ENCODE peak calls at places on chromosomes 6 and 20, in ten cellular contexts. A is uterus, F is spleen, P is right lobe of liver, Y is testis, J is body of pancreas, B is IMR-90, N is heart left ventricle, Q is GM12878, G is esophagus muscularis mucosa. S is an unnamed sample.
A peak's percentile ranks its signal among the peaks of the same experiment; 100 is the strongest.

GRCh38 chr6:94751641-94752329 is 825.5 kb upstream of the MANEA start:
- DNase-seq in J (no peak), F (no peak), B (no peak), N (no peak), Q (peak; percentile 24), P (no peak), A (no peak), G (no peak), Y (no peak), S (no peak)

GRCh38 chr6:44617416-44617815 is 229.9 kb downstream of the CDC5L start:
- DNase-seq in N (no peak), Y (no peak), F (no peak), Q (no peak), P (no peak), G (no peak), B (no peak), J (no peak), A (no peak), S (no peak)

GRCh38 chr6:128336436-128337095 is 183.8 kb downstream of the PTPRK start:
- DNase-seq in Q (no peak), N (no peak), F (no peak), B (peak; percentile 5), Y (no peak), G (no peak), P (no peak), J (no peak), A (no peak), S (no peak)

GRCh38 chr20:33733654-33734576 is 2.1 kb downstream of the ZNF341 start:
- DNase-seq in Q (peak; percentile 37), J (peak; percentile 63), N (peak; percentile 28), F (peak; percentile 84), G (no peak), B (peak; percentile 64), A (no peak), P (peak; percentile 44), Y (no peak), S (peak; percentile 68)

GRCh38 chr6:111871207-111871606 is 2.0 kb downstream of the FYN start:
- DNase-seq in G (no peak), Y (no peak), J (no peak), Q (no peak), N (no peak), P (no peak), B (no peak), A (no peak), F (no peak), S (no peak)

GRCh38 chr6:26026833-26027490 is 60.3 kb upstream of the HFE start:
- DNase-seq in P (peak; percentile 92), Q (peak; percentile 100), F (peak; percentile 95), N (peak; percentile 94), B (peak; percentile 92), J (peak; percentile 96), A (peak; percentile 90), G (peak; percentile 97), Y (peak; percentile 96), S (peak; percentile 96)

GRCh38 chr6:144360401-144360800 is 75.3 kb downstream of the UTRN start:
- DNase-seq in G (no peak), B (no peak), Y (no peak), A (no peak), J (no peak), Q (no peak), F (no peak), N (no peak), P (no peak), S (no peak)

GRCh38 chr6:1498491-1499113 is 109.2 kb downstream of the FOXF2 start:
- DNase-seq in J (no peak), B (peak; percentile 38), P (no peak), G (no peak), F (no peak), N (no peak), Q (no peak), Y (no peak), A (no peak), S (no peak)

GRCh38 chr20:10434832-10435812 is at the start of gene SLX4IP:
- DNase-seq in N (peak; percentile 95), J (peak; percentile 97), Q (peak; percentile 88), B (peak; percentile 95), Y (peak; percentile 97), P (peak; percentile 92), A (peak; percentile 93), F (peak; percentile 95), G (peak; percentile 97), S (peak; percentile 96)
- TF ChIP-seq POLR2A in N (peak; percentile 39), J (peak; percentile 50), Q (peak; percentile 81), B (no peak), Y (no peak), P (peak; percentile 51), A (no peak), F (no peak), G (no peak), S (no peak)

DNA sequence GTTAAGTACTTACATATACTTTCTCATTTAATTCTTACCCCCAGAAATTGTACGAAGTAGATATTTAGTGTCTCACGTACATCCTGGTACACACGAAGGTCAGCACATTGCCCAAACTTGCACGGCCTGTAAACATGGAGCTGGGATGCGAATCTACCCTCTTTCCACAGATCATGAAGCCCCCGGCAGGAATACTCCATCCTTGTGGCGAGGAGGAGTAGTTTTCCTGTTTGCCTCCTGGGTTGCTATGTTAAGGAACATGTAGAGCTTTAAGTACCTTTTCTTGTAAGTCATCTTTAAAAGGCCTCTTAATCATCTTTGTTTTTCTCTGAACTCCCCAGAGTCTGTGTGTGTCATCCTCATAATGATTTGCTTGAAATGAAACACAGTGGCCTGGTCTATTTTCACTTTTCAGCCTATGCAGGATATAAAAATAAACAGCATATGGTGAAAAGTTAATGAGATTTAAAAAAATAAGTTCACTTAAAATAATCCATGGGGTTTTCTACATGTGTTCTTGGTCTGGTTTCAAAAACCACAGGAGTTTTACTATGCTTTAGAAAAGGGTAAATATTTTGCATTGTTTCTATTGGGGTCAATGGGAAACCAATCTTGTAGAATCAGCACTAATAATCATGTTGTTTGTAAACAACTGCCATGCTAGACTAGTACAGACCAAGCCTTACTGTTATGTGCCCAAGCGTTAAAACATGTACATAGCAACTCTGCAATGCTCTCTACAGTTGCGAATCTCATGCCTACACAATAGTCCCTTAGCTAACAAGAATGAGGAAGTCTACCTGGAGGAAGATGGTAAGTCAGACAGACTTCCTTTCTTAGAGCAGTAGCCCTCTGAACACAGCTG is 9.3 kb upstream of the ARID1B start:
- DNase-seq in N (no peak), B (peak; percentile 68), G (no peak), Q (peak; percentile 90), J (no peak), Y (no peak), P (no peak), A (no peak), F (no peak), S (no peak)
- H3K27me3 ChIP-seq in N (no peaks in the 10 kb centered on the region), B (no peaks in the 10 kb centered on the region), G (no peaks in the 10 kb centered on the region), Q (no peaks in the 10 kb centered on the region), J (no peaks in the 10 kb centered on the region), Y (no peaks in the 10 kb centered on the region), P (no peaks in the 10 kb centered on the region), A (no peaks in the 10 kb centered on the region), F (no peaks in the 10 kb centered on the region), S (no peaks in the 10 kb centered on the region)

GRCh38 chr6:29948277-29948676 is 5.9 kb downstream of the HLA-A start:
- DNase-seq in J (no peak), P (no peak), Y (no peak), F (no peak), N (no peak), B (no peak), G (no peak), A (no peak), Q (no peak), S (no peak)

GRCh38 chr6:29946787-29947186 is 4.5 kb downstream of the HLA-A start:
- DNase-seq in J (no peak), B (no peak), N (no peak), Y (no peak), P (no peak), A (no peak), Q (no peak), F (no peak), G (no peak), S (no peak)

GRCh38 chr6:29946380-29946779 is 4.0 kb downstream of the HLA-A start:
- DNase-seq in G (no peak), P (no peak), A (no peak), Y (no peak), Q (no peak), J (no peak), N (no peak), F (no peak), B (no peak), S (no peak)

GRCh38 chr6:29945421-29945820 is 3.1 kb downstream of the HLA-A start:
- DNase-seq in J (no peak), A (no peak), P (no peak), F (no peak), Y (no peak), G (no peak), B (no peak), Q (no peak), N (no peak), S (no peak)

GRCh38 chr6:29947292-29947980 is 5.1 kb downstream of the HLA-A start:
- DNase-seq in G (no peak), A (no peak), B (no peak), J (no peak), F (no peak), N (no peak), Y (no peak), P (no peak), Q (no peak), S (no peak)
- TF ChIP-seq POLR2A in G (no peak), A (no peak), B (no peak), J (no peak), F (no peak), N (no peak), Y (no peak), P (no peak), Q (peak; percentile 62), S (no peak)

GRCh38 chr20:46898433-46898832 is 3.8 kb downstream of the EYA2 start:
- DNase-seq in B (no peak), N (no peak), A (no peak), J (no peak), F (no peak), Y (no peak), G (no peak), Q (no peak), P (no peak), S (no peak)

GRCh38 chr20:46895906-46896242 is 1.2 kb downstream of the EYA2 start:
- DNase-seq in N (no peak), J (no peak), B (no peak), Y (no peak), A (no peak), Q (no peak), P (no peak), G (no peak), F (no peak), S (no peak)

GRCh38 chr20:46899619-46900018 is 5.0 kb downstream of the EYA2 start:
- DNase-seq in G (no peak), A (no peak), J (no peak), Q (no peak), P (no peak), B (no peak), N (no peak), Y (no peak), F (no peak), S (no peak)

GRCh38 chr20:46894971-46895905 is 595 bp downstream of the EYA2 start:
- DNase-seq in G (no peak), N (no peak), B (peak; percentile 68), A (no peak), J (no peak), F (no peak), P (no peak), Q (no peak), Y (peak; percentile 71), S (no peak)

DNA sequence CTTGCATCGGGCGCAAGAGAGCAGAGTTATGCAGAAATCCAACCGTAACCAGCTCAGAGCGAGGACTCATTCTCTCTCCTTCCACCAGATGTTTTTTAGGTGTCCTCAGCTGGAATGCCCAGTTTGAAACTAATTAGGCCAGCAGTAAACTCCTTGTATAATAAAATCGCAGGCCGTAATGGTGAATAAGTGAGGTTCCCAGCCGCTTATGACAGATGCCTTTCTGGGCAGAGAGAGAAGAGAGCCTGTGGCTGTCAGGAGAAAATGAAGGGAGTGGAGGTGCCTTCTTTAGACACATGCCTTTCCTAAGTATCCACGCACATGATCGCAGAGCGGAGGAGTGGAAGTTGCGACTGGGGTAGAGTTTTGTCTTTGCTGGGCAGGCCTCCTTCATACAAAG is 2.8 kb downstream of the EYA2 start:
- DNase-seq in G (no peak), P (no peak), N (no peak), A (no peak), F (no peak), J (no peak), Q (no peak), B (no peak), Y (no peak), S (no peak)
- H3K27me3 ChIP-seq in G (peaks cover 34% of the 10 kb centered on the region), P (peaks cover 4% of the 10 kb centered on the region), N (peaks cover 13% of the 10 kb centered on the region), A (no peaks in the 10 kb centered on the region), F (no peaks in the 10 kb centered on the region), J (no peaks in the 10 kb centered on the region), Q (peaks cover 9% of the 10 kb centered on the region), B (no peaks in the 10 kb centered on the region), Y (no peaks in the 10 kb centered on the region), S (peaks cover 58% of the 10 kb centered on the region)

S was measured in sigmoid colon.